ENCODE peak calls at places on chromosome 2, in nine cellular contexts. One of them, this sample, is unnamed. For H3K4me1, the result is how much of the 10 kb centered on the place peaks cover.

GRCh38 chr2:216632321-216632951 is 784 bp upstream of the IGFBP2 start:
- DNase-seq in DND-41: no peak
- DNase-seq in aorta: no peak
- DNase-seq in endothelial cell of umbilical vein: no peak
- DNase-seq in mucosa of descending colon: no peak
- DNase-seq in gastrocnemius medialis: no peak
- DNase-seq in suprapubic skin: no peak
- DNase-seq in fibroblast of lung: no peak
- DNase-seq in right atrium auricular region: no peak
- DNase-seq in this sample: no peak

GRCh38 chr2:232492236-232492848 is 4.7 kb upstream of the ECEL1 start:
- DNase-seq in DND-41: no peak
- DNase-seq in aorta: peak
- DNase-seq in endothelial cell of umbilical vein: no peak
- DNase-seq in mucosa of descending colon: no peak
- DNase-seq in gastrocnemius medialis: no peak
- DNase-seq in suprapubic skin: no peak
- DNase-seq in fibroblast of lung: no peak
- DNase-seq in right atrium auricular region: no peak
- DNase-seq in this sample: no peak

GRCh38 chr2:42922790-42923631 is 130.6 kb upstream of the HAAO start:
- DNase-seq in DND-41: no peak
- DNase-seq in aorta: peak
- DNase-seq in endothelial cell of umbilical vein: no peak
- DNase-seq in mucosa of descending colon: no peak
- DNase-seq in gastrocnemius medialis: peak
- DNase-seq in suprapubic skin: no peak
- DNase-seq in fibroblast of lung: peak
- DNase-seq in right atrium auricular region: peak
- DNase-seq in this sample: peak

GRCh38 chr2:218858138-218858445 is 1.5 kb upstream of the WNT6 start:
- DNase-seq in DND-41: no peak
- DNase-seq in aorta: peak
- DNase-seq in endothelial cell of umbilical vein: no peak
- DNase-seq in mucosa of descending colon: no peak
- DNase-seq in gastrocnemius medialis: no peak
- DNase-seq in suprapubic skin: peak
- DNase-seq in fibroblast of lung: no peak
- DNase-seq in right atrium auricular region: no peak
- DNase-seq in this sample: no peak

GRCh38 chr2:207184348-207184747 is 18.6 kb upstream of the KLF7 start:
- DNase-seq in DND-41: no peak
- DNase-seq in aorta: no peak
- DNase-seq in endothelial cell of umbilical vein: no peak
- DNase-seq in mucosa of descending colon: no peak
- DNase-seq in gastrocnemius medialis: no peak
- DNase-seq in suprapubic skin: no peak
- DNase-seq in fibroblast of lung: peak
- DNase-seq in right atrium auricular region: no peak
- DNase-seq in this sample: peak

GRCh38 chr2:7057865-7058400 is 140.7 kb downstream of the RNF144A start:
- DNase-seq in DND-41: peak
- DNase-seq in aorta: no peak
- DNase-seq in endothelial cell of umbilical vein: no peak
- DNase-seq in mucosa of descending colon: no peak
- DNase-seq in gastrocnemius medialis: no peak
- DNase-seq in suprapubic skin: no peak
- DNase-seq in fibroblast of lung: no peak
- DNase-seq in right atrium auricular region: no peak
- DNase-seq in this sample: peak

GRCh38 chr2:151771599-151772358 is 37.5 kb upstream of the NEB start:
- DNase-seq in DND-41: no peak
- DNase-seq in aorta: no peak
- DNase-seq in endothelial cell of umbilical vein: no peak
- DNase-seq in mucosa of descending colon: peak
- DNase-seq in gastrocnemius medialis: peak
- DNase-seq in suprapubic skin: no peak
- DNase-seq in fibroblast of lung: peak
- DNase-seq in right atrium auricular region: peak
- DNase-seq in this sample: no peak

GRCh38 chr2:191297031-191297430 is 51.8 kb downstream of the MYO1B start:
- DNase-seq in DND-41: no peak
- DNase-seq in aorta: no peak
- DNase-seq in endothelial cell of umbilical vein: no peak
- DNase-seq in mucosa of descending colon: no peak
- DNase-seq in gastrocnemius medialis: no peak
- DNase-seq in suprapubic skin: no peak
- DNase-seq in fibroblast of lung: no peak
- DNase-seq in right atrium auricular region: no peak
- DNase-seq in this sample: no peak

GRCh38 chr2:96841707-96842495 is 1.9 kb downstream of the ANKRD23 start:
- DNase-seq in DND-41: no peak
- DNase-seq in aorta: no peak
- DNase-seq in endothelial cell of umbilical vein: no peak
- DNase-seq in mucosa of descending colon: no peak
- DNase-seq in gastrocnemius medialis: no peak
- DNase-seq in suprapubic skin: no peak
- DNase-seq in fibroblast of lung: no peak
- DNase-seq in right atrium auricular region: no peak
- DNase-seq in this sample: no peak

GRCh38 chr2:233117351-233117750 is 57.2 kb downstream of the INPP5D start:
- DNase-seq in DND-41: peak
- DNase-seq in aorta: peak
- DNase-seq in endothelial cell of umbilical vein: no peak
- DNase-seq in mucosa of descending colon: no peak
- DNase-seq in gastrocnemius medialis: no peak
- DNase-seq in suprapubic skin: no peak
- DNase-seq in fibroblast of lung: no peak
- DNase-seq in right atrium auricular region: no peak
- DNase-seq in this sample: no peak

GRCh38 chr2:242040303-242040655 is 170.8 kb downstream of the RTP5 start:
- DNase-seq in DND-41: no peak
- DNase-seq in aorta: peak
- DNase-seq in endothelial cell of umbilical vein: no peak
- DNase-seq in mucosa of descending colon: no peak
- DNase-seq in gastrocnemius medialis: no peak
- DNase-seq in suprapubic skin: peak
- DNase-seq in fibroblast of lung: no peak
- DNase-seq in right atrium auricular region: no peak
- DNase-seq in this sample: no peak

GRCh38 chr2:223576873-223577272 is 25.3 kb downstream of the SCG2 start:
- DNase-seq in DND-41: no peak
- DNase-seq in aorta: no peak
- DNase-seq in endothelial cell of umbilical vein: no peak
- DNase-seq in mucosa of descending colon: peak
- DNase-seq in gastrocnemius medialis: no peak
- DNase-seq in suprapubic skin: no peak
- DNase-seq in fibroblast of lung: peak
- DNase-seq in right atrium auricular region: peak
- DNase-seq in this sample: peak

GRCh38 chr2:225354281-225354774 is 45.2 kb upstream of the NYAP2 start:
- DNase-seq in DND-41: no peak
- DNase-seq in aorta: no peak
- DNase-seq in endothelial cell of umbilical vein: peak
- DNase-seq in mucosa of descending colon: no peak
- DNase-seq in gastrocnemius medialis: no peak
- DNase-seq in suprapubic skin: no peak
- DNase-seq in fibroblast of lung: no peak
- DNase-seq in right atrium auricular region: no peak
- DNase-seq in this sample: peak

GRCh38 chr2:241559489-241560180 is 1.1 kb downstream of the BOK start:
- DNase-seq in DND-41: no peak
- DNase-seq in aorta: no peak
- DNase-seq in endothelial cell of umbilical vein: peak
- DNase-seq in mucosa of descending colon: peak
- DNase-seq in gastrocnemius medialis: no peak
- DNase-seq in suprapubic skin: no peak
- DNase-seq in fibroblast of lung: peak
- DNase-seq in right atrium auricular region: no peak
- DNase-seq in this sample: peak

GRCh38 chr2:66433945-66434678 is 813 bp upstream of the MEIS1 start:
- DNase-seq in DND-41: no peak
- DNase-seq in aorta: peak
- DNase-seq in endothelial cell of umbilical vein: peak
- DNase-seq in mucosa of descending colon: no peak
- DNase-seq in gastrocnemius medialis: peak
- DNase-seq in suprapubic skin: peak
- DNase-seq in fibroblast of lung: peak
- DNase-seq in right atrium auricular region: no peak
- DNase-seq in this sample: peak

GRCh38 chr2:70116936-70117554 is 29.8 kb downstream of the PCBP1 start:
- DNase-seq in DND-41: no peak
- DNase-seq in aorta: peak
- DNase-seq in endothelial cell of umbilical vein: no peak
- DNase-seq in mucosa of descending colon: no peak
- DNase-seq in gastrocnemius medialis: no peak
- DNase-seq in suprapubic skin: no peak
- DNase-seq in fibroblast of lung: no peak
- DNase-seq in right atrium auricular region: no peak
- DNase-seq in this sample: no peak
- H3K4me3 ChIP-seq in DND-41: no peak
- H3K4me3 ChIP-seq in aorta: no peak
- H3K4me3 ChIP-seq in endothelial cell of umbilical vein: no peak
- H3K4me3 ChIP-seq in mucosa of descending colon: no peak
- H3K4me3 ChIP-seq in gastrocnemius medialis: no peak
- H3K4me3 ChIP-seq in suprapubic skin: no peak
- H3K4me3 ChIP-seq in fibroblast of lung: no peak
- H3K4me3 ChIP-seq in right atrium auricular region: no peak
- H3K4me3 ChIP-seq in this sample: no peak

DNA sequence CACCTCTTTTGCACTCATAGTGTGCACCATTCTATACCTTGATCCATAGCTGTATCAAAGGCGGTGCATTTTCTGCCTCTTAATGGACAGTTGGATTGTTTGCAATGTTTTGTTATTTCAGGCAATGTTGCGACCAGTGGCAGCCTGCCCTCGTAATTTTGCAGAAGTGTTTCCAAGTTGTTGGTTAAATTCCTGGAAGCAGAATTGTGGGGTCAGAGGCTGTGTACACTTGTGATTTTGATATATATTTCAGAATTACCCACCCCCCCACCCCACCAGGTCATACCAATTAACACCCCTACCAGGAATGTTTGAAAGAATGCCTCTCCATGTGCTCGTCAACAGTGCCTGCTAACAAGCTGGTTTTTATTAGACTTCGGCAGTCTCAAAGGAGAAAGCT is 32.4 kb upstream of the IL1R1 start:
- DNase-seq in DND-41: no peak
- DNase-seq in aorta: no peak
- DNase-seq in endothelial cell of umbilical vein: no peak
- DNase-seq in mucosa of descending colon: no peak
- DNase-seq in gastrocnemius medialis: no peak
- DNase-seq in suprapubic skin: no peak
- DNase-seq in fibroblast of lung: no peak
- DNase-seq in right atrium auricular region: no peak
- DNase-seq in this sample: no peak
- H3K4me1 ChIP-seq in DND-41: under half
- H3K4me1 ChIP-seq in aorta: under half
- H3K4me1 ChIP-seq in endothelial cell of umbilical vein: under half
- H3K4me1 ChIP-seq in mucosa of descending colon: under half
- H3K4me1 ChIP-seq in gastrocnemius medialis: under half
- H3K4me1 ChIP-seq in suprapubic skin: under half
- H3K4me1 ChIP-seq in fibroblast of lung: under half
- H3K4me1 ChIP-seq in right atrium auricular region: under half
- H3K4me1 ChIP-seq in this sample: half or more

GRCh38 chr2:200311139-200311538 is 4.6 kb downstream of the SPATS2L start:
- DNase-seq in DND-41: no peak
- DNase-seq in aorta: no peak
- DNase-seq in endothelial cell of umbilical vein: no peak
- DNase-seq in mucosa of descending colon: no peak
- DNase-seq in gastrocnemius medialis: no peak
- DNase-seq in suprapubic skin: no peak
- DNase-seq in fibroblast of lung: no peak
- DNase-seq in right atrium auricular region: no peak
- DNase-seq in this sample: no peak
- H3K4me3 ChIP-seq in DND-41: no peak
- H3K4me3 ChIP-seq in aorta: no peak
- H3K4me3 ChIP-seq in endothelial cell of umbilical vein: no peak
- H3K4me3 ChIP-seq in mucosa of descending colon: no peak
- H3K4me3 ChIP-seq in gastrocnemius medialis: no peak
- H3K4me3 ChIP-seq in suprapubic skin: no peak
- H3K4me3 ChIP-seq in fibroblast of lung: no peak
- H3K4me3 ChIP-seq in right atrium auricular region: no peak
- H3K4me3 ChIP-seq in this sample: no peak

GRCh38 chr2:85706604-85707296 is 12.6 kb downstream of the GNLY start:
- DNase-seq in DND-41: no peak
- DNase-seq in aorta: no peak
- DNase-seq in endothelial cell of umbilical vein: no peak
- DNase-seq in mucosa of descending colon: no peak
- DNase-seq in gastrocnemius medialis: no peak
- DNase-seq in suprapubic skin: no peak
- DNase-seq in fibroblast of lung: no peak
- DNase-seq in right atrium auricular region: peak
- DNase-seq in this sample: no peak

GRCh38 chr2:85707304-85707703 is 13.1 kb downstream of the GNLY start:
- DNase-seq in DND-41: peak
- DNase-seq in aorta: no peak
- DNase-seq in endothelial cell of umbilical vein: peak
- DNase-seq in mucosa of descending colon: peak
- DNase-seq in gastrocnemius medialis: peak
- DNase-seq in suprapubic skin: no peak
- DNase-seq in fibroblast of lung: peak
- DNase-seq in right atrium auricular region: peak
- DNase-seq in this sample: peak

GRCh38 chr2:85704800-85705679 is 10.9 kb downstream of the GNLY start:
- DNase-seq in DND-41: no peak
- DNase-seq in aorta: no peak
- DNase-seq in endothelial cell of umbilical vein: no peak
- DNase-seq in mucosa of descending colon: no peak
- DNase-seq in gastrocnemius medialis: no peak
- DNase-seq in suprapubic skin: no peak
- DNase-seq in fibroblast of lung: peak
- DNase-seq in right atrium auricular region: peak
- DNase-seq in this sample: no peak

GRCh38 chr2:85705680-85706039 is 11.5 kb downstream of the GNLY start:
- DNase-seq in DND-41: no peak
- DNase-seq in aorta: no peak
- DNase-seq in endothelial cell of umbilical vein: peak
- DNase-seq in mucosa of descending colon: no peak
- DNase-seq in gastrocnemius medialis: peak
- DNase-seq in suprapubic skin: no peak
- DNase-seq in fibroblast of lung: peak
- DNase-seq in right atrium auricular region: peak
- DNase-seq in this sample: peak

DNA sequence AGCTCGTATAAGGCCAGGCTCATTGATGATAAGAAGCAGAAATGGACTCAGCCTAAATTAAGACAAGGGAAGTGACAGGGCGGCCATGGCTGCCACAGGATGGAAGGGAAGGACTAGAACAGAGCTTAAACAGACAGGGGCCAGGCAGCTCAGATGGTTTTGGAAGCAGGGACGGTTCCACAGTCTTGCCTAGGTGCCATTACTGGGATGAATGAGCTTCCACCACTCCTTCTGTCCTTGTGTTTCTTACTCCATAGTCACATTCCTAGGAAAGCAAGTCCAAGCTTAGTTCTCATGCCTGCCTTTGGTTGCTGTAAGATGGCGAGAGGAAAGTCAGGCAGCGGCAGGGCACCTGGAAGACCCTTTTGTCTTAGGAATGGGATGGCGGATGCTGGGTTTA is 11.9 kb downstream of the GNLY start:
- DNase-seq in DND-41: no peak
- DNase-seq in aorta: no peak
- DNase-seq in endothelial cell of umbilical vein: no peak
- DNase-seq in mucosa of descending colon: no peak
- DNase-seq in gastrocnemius medialis: no peak
- DNase-seq in suprapubic skin: no peak
- DNase-seq in fibroblast of lung: no peak
- DNase-seq in right atrium auricular region: peak
- DNase-seq in this sample: no peak
- H3K4me1 ChIP-seq in DND-41: under half
- H3K4me1 ChIP-seq in aorta: under half
- H3K4me1 ChIP-seq in endothelial cell of umbilical vein: under half
- H3K4me1 ChIP-seq in mucosa of descending colon: under half
- H3K4me1 ChIP-seq in gastrocnemius medialis: half or more
- H3K4me1 ChIP-seq in suprapubic skin: half or more
- H3K4me1 ChIP-seq in fibroblast of lung: under half
- H3K4me1 ChIP-seq in right atrium auricular region: under half
- H3K4me1 ChIP-seq in this sample: half or more

This sample was measured in adipocyte.